ENCODE peak calls at places on chromosomes 13 and 19, in ten cellular contexts. A, M, I, K, W, D, X, R, H and B are unnamed samples.

GRCh38 chr13:73399347-73400216 is 340.8 kb downstream of the KLF5 start:
- DNase-seq in A (no peak), M (no peak), I (no peak), K (no peak), W (no peak), D (no peak), X (no peak), R (peak; percentile 47), H (peak; percentile 24), B (no peak)

GRCh38 chr13:73158851-73159250 is 100.0 kb downstream of the KLF5 start:
- DNase-seq in A (no peak), M (peak; percentile 61), I (no peak), K (no peak), W (no peak), D (peak; percentile 43), X (no peak), R (peak; percentile 56), H (no peak), B (no peak)

GRCh38 chr19:34235425-34235940 is 18.9 kb upstream of the GARRE1 start:
- DNase-seq in A (no peak), M (no peak), I (no peak), K (no peak), W (no peak), D (no peak), X (no peak), R (no peak), H (no peak), B (no peak)

GRCh38 chr19:3346677-3347353 is 19.6 kb upstream of the NFIC start:
- DNase-seq in A (peak; percentile 84), M (no peak), I (no peak), K (peak; percentile 79), W (peak; percentile 44), D (peak; percentile 86), X (no peak), R (no peak), H (no peak), B (no peak)

GRCh38 chr13:113495494-113496251 is 5.2 kb upstream of the DCUN1D2 start:
- DNase-seq in A (no peak), M (peak; percentile 19), I (no peak), K (no peak), W (no peak), D (peak; percentile 16), X (peak; percentile 34), R (no peak), H (peak; percentile 48), B (no peak)

GRCh38 chr19:33175886-33176669 is 18.1 kb upstream of the LRP3 start:
- DNase-seq in A (no peak), M (peak; percentile 38), I (peak; percentile 14), K (no peak), W (no peak), D (peak; percentile 43), X (no peak), R (peak; percentile 9), H (peak; percentile 48), B (no peak)

GRCh38 chr19:55289117-55289796 is 5.5 kb downstream of the BRSK1 start:
- DNase-seq in A (no peak), M (no peak), I (no peak), K (no peak), W (no peak), D (peak; percentile 7), X (no peak), R (no peak), H (no peak), B (no peak)

GRCh38 chr13:50025446-50025845 is 10.2 kb downstream of the KCNRG start:
- DNase-seq in A (no peak), M (peak; percentile 32), I (no peak), K (no peak), W (no peak), D (peak; percentile 29), X (no peak), R (no peak), H (no peak), B (no peak)

DNA sequence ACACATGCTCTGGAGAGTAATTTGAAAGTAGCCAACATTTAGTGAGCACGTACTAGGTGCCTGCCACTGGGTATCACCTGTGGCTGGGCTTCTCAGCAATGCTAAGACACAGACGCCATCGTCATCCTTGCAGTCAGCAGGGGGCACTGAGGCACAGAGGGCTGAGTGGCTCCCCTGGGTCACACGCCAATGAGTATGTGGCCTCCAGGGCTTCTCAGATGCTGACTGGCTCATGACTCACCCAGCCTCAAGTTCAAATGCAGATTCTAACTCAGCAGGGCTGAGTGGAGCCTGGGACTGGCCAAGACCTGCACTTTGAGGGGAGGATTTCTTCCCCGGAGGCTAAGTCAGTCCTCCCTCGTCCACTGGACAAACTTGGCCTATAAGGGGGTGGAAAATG is 115.1 kb upstream of the CACNA1A start:
- DNase-seq in A (no peak), M (peak; percentile 95), I (no peak), K (no peak), W (no peak), D (peak; percentile 88), X (peak; percentile 54), R (peak; percentile 98), H (no peak), B (no peak)
- TF ChIP-seq CTCF in A (no peak), M (peak; percentile 51), I (no peak), K (no peak), W (no peak), D (peak; percentile 43), X (no peak), R (peak; percentile 33), H (no peak), B (no peak)

DNA sequence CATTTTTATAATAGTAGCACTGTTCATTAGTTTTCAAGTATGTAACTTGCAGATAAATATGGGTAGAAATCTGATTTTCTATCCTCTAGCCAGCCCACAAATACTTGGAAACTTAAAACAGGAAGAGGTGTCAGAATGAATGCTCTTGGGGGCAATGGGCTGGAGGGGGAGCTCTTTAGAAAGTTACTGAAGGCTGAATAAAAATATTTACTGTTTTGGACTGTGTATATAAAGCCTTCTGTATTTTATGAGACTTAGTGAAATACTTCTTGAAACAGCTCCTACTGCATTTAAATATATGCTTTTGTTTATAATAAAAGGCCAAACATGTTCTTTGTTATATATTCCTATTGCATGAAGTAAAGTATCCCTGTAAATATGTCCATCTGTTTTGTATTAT is 138.8 kb downstream of the RGCC start:
- DNase-seq in A (no peak), M (no peak), I (no peak), K (no peak), W (no peak), D (no peak), X (no peak), R (no peak), H (no peak), B (no peak)
- TF ChIP-seq CTCF in A (no peak), M (peak; percentile 19), I (no peak), K (no peak), W (no peak), D (peak; percentile 4), X (no peak), R (no peak), H (peak; percentile 34), B (no peak)

GRCh38 chr19:21694171-21694906 is 73.0 kb downstream of the ZNF100 start:
- DNase-seq in A (no peak), M (no peak), I (no peak), K (no peak), W (no peak), D (no peak), X (no peak), R (no peak), H (no peak), B (no peak)

GRCh38 chr19:21697171-21697570 is 70.2 kb downstream of the ZNF100 start:
- DNase-seq in A (no peak), M (no peak), I (no peak), K (no peak), W (no peak), D (no peak), X (no peak), R (no peak), H (no peak), B (no peak)

GRCh38 chr19:21699197-21699596 is 68.2 kb downstream of the ZNF100 start:
- DNase-seq in A (no peak), M (no peak), I (no peak), K (no peak), W (no peak), D (no peak), X (peak; percentile 30), R (no peak), H (no peak), B (no peak)

GRCh38 chr19:21697698-21698097 is 69.7 kb downstream of the ZNF100 start:
- DNase-seq in A (no peak), M (no peak), I (no peak), K (no peak), W (no peak), D (no peak), X (no peak), R (no peak), H (no peak), B (no peak)

DNA sequence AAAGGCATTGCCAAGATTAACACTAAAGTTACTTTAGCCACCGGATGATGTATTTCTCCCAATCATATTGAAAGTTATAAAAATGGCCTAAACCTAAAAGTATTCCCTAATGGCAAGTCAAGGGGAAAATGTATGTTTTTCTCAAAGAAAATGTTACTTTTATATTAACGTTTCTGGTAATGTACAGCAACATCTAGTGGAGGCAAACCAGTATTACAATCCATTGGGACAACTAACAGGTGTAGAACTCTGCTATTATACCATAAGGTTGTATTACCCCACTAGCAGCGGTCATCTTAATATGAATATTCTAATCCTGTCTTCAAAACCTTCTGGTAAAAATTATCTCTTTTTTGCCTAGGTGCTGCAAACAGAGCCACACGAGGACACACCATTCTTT is 69.2 kb downstream of the ZNF100 start:
- DNase-seq in A (no peak), M (peak; percentile 1), I (no peak), K (no peak), W (peak; percentile 22), D (peak; percentile 6), X (no peak), R (peak; percentile 18), H (peak; percentile 23), B (no peak)
- TF ChIP-seq CTCF in A (peak; percentile 67), M (peak; percentile 18), I (peak; percentile 76), K (peak; percentile 82), W (peak; percentile 47), D (no peak), X (peak; percentile 44), R (peak; percentile 24), H (peak; percentile 57), B (peak; percentile 66)

GRCh38 chr13:24270639-24271131 is 38.7 kb upstream of the C1QTNF9 start:
- DNase-seq in A (peak; percentile 79), M (peak; percentile 61), I (peak; percentile 54), K (peak; percentile 65), W (peak; percentile 49), D (peak; percentile 61), X (no peak), R (peak; percentile 28), H (peak; percentile 46), B (no peak)

GRCh38 chr13:24271231-24271610 is 38.2 kb upstream of the C1QTNF9 start:
- DNase-seq in A (no peak), M (no peak), I (no peak), K (no peak), W (no peak), D (no peak), X (no peak), R (no peak), H (no peak), B (no peak)

GRCh38 chr13:24272452-24273161 is 36.8 kb upstream of the C1QTNF9 start:
- DNase-seq in A (no peak), M (peak; percentile 7), I (no peak), K (no peak), W (no peak), D (no peak), X (no peak), R (no peak), H (no peak), B (no peak)

GRCh38 chr13:24269803-24270202 is 39.6 kb upstream of the C1QTNF9 start:
- DNase-seq in A (no peak), M (no peak), I (no peak), K (no peak), W (no peak), D (no peak), X (no peak), R (peak; percentile 5), H (no peak), B (no peak)

DNA sequence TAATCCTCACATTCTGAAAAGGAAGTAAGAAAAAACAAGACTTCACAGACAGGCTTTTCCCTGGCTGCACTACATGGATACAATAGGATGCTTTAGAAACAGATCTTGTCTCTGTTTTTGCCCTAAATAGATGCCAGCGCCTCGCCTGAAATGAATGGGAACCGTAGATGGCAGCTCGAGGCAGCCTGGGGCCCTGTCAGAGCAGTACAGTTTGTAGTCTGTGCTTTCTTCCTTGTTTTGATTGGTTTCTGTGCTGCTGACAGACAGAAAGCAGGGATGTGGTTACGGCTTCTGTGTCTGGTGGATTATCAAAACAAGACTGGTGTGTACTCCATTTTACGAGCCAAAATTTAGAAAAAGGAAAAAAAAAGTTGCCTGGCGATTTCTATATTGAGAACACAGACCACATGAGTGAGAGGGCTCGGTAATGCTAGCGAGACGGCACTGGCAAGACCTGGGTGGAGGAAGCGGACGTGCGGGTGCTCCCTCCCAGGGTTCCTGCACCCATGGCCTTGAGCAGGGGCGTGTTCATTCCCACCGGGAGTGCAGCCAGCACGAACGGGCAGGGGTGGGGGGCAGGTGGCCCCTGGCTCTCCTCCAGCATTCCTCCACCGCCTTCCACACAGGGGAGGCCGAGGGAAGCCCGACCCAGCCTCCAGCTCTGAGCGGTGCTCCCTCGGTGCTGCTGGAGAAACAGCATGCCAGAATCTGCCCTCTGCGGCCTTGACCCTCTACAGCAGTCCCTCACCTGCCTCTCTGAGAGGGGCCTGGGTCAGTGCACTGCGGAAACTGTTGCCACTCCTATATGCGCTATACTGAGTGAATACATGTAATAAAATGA is 37.5 kb upstream of the C1QTNF9 start:
- DNase-seq in A (peak; percentile 88), M (peak; percentile 84), I (peak; percentile 77), K (peak; percentile 75), W (peak; percentile 48), D (peak; percentile 71), X (no peak), R (peak; percentile 47), H (peak; percentile 44), B (no peak)
- TF ChIP-seq CTCF in A (no peak), M (no peak), I (no peak), K (no peak), W (no peak), D (no peak), X (no peak), R (no peak), H (no peak), B (no peak)